ENCODE peak calls at places on chromosomes 11 and 22, in five cellular contexts. W is CD8-positive, alpha-beta memory T cell; A is lower lobe of right lung; R is Caco-2; L is uterus. E is an unnamed sample.
A peak's percentile ranks its signal among the peaks of the same experiment; 100 is the strongest.

GRCh38 chr11:113549611-113550061 is 74.4 kb upstream of the DRD2 start:
- DNase-seq in A (peak; percentile 56), W (no peak), L (no peak), R (no peak), E (no peak)

GRCh38 chr11:75174781-75175370 is 24.0 kb downstream of the SLCO2B1 start:
- DNase-seq in L (peak; percentile 63), A (peak; percentile 70), W (no peak), R (no peak), E (no peak)

GRCh38 chr11:28770806-28771205 is 662.6 kb downstream of the METTL15 start:
- DNase-seq in L (no peak), R (no peak), W (no peak), A (no peak), E (no peak)

GRCh38 chr22:46086577-46087335 is 63.6 kb upstream of the PPARA start:
- DNase-seq in W (no peak), L (peak; percentile 48), R (peak; percentile 29), A (peak; percentile 43), E (no peak)

GRCh38 chr11:3853935-3854659 is 1.4 kb upstream of the STIM1 start:
- DNase-seq in W (peak; percentile 76), L (peak; percentile 34), A (peak; percentile 57), R (no peak), E (no peak)

GRCh38 chr11:34619062-34619516 is 1.8 kb upstream of the EHF start:
- DNase-seq in L (no peak), A (no peak), R (no peak), W (no peak), E (no peak)

GRCh38 chr11:100681064-100681502 is 6.0 kb upstream of the ARHGAP42 start:
- DNase-seq in A (peak; percentile 79), L (peak; percentile 51), W (peak; percentile 21), R (peak; percentile 86), E (peak; percentile 61)

GRCh38 chr11:57514538-57515331 is 767 bp downstream of the SLC43A1 start:
- DNase-seq in L (peak; percentile 61), A (peak; percentile 78), W (peak; percentile 42), R (peak; percentile 54), E (no peak)

GRCh38 chr11:57320719-57321387 is 3.9 kb downstream of the TNKS1BP1 start:
- DNase-seq in W (no peak), L (no peak), A (no peak), R (no peak), E (no peak)

GRCh38 chr22:40423882-40424640 is 53.7 kb downstream of the SGSM3 start:
- DNase-seq in L (no peak), A (peak; percentile 21), W (no peak), R (no peak), E (no peak)

GRCh38 chr11:75479598-75479986 is 46.1 kb downstream of the GDPD5 start:
- DNase-seq in A (no peak), R (no peak), W (no peak), L (no peak), E (no peak)

GRCh38 chr22:32803020-32803758 is 1.7 kb downstream of the TIMP3 start:
- DNase-seq in W (no peak), A (no peak), L (peak; percentile 60), R (no peak), E (no peak)

GRCh38 chr11:120601566-120601965 is 90.0 kb downstream of the GRIK4 start:
- DNase-seq in L (no peak), R (no peak), A (no peak), W (no peak), E (no peak)

GRCh38 chr11:61092280-61092766 is 10.0 kb upstream of the CD5 start:
- DNase-seq in L (no peak), W (no peak), R (no peak), A (no peak), E (no peak)

GRCh38 chr11:10023202-10023601 is 270.8 kb downstream of the SBF2 start:
- DNase-seq in A (no peak), W (no peak), R (no peak), L (no peak), E (no peak)

GRCh38 chr11:67118059-67118766 is 850 bp upstream of the KDM2A start:
- DNase-seq in L (peak; percentile 51), W (peak; percentile 54), R (peak; percentile 70), A (peak; percentile 69), E (peak; percentile 33)

GRCh38 chr11:60143768-60144167 is 39.1 kb downstream of the MS4A6A start:
- DNase-seq in A (no peak), R (no peak), W (no peak), L (no peak), E (no peak)

GRCh38 chr22:22073769-22074561 is 91.4 kb upstream of the TOP3B start:
- DNase-seq in R (no peak), A (no peak), L (no peak), W (no peak), E (no peak)

GRCh38 chr22:22076361-22076760 is 93.8 kb upstream of the TOP3B start:
- DNase-seq in L (no peak), R (no peak), A (no peak), W (no peak), E (no peak)

GRCh38 chr22:22076937-22077703 is 94.5 kb upstream of the TOP3B start:
- DNase-seq in A (no peak), W (no peak), R (no peak), L (no peak), E (no peak)

GRCh38 chr22:22074634-22075381 is 92.2 kb upstream of the TOP3B start:
- DNase-seq in L (no peak), W (no peak), R (no peak), A (no peak), E (no peak)

GRCh38 chr22:22075382-22076163 is 93.0 kb upstream of the TOP3B start:
- DNase-seq in W (no peak), L (no peak), A (no peak), R (no peak), E (no peak)
- H3K27me3 ChIP-seq in W (peaks cover 4% of the 10 kb centered on the region), L (no peaks in the 10 kb centered on the region), A (peaks cover 9% of the 10 kb centered on the region), R (no peaks in the 10 kb centered on the region), E (peaks cover 14% of the 10 kb centered on the region)

DNA sequence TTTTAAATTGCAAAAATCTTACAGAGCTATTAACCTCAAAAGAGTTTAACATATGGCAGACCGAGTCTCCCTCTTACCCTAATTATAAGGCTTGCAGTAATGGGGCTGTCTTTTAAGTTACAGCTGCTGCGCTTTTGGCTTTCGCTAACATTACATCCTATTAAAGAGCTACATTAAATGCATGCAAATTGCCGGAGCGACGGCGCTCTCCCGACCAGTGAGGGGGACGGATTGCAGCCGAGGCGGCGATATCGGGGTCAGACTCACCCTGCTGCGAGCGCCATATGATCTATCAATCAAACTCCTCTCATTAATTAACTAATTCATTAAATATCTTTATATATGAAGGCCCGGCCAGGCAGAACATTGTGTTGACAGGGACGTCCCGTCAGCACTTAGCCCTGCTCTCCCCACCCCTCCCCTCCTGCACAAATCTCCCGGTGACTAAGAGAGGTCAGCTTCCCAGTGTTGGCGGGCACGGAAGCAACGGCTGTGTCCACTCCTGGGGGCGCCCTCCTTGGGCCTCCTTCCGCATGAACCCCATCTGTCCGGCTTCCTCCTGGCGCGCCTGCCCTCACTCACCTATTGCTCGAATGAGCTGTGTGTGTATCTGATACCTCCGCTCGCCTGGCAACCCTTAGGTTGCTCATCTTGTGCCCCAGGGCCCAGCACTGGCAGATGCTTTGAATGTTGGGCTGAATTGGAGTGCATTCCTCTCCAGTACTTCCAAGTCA is 156.0 kb upstream of the CADM1 start:
- DNase-seq in L (no peak), R (no peak), W (no peak), A (no peak), E (no peak)
- H3K27me3 ChIP-seq in L (no peaks in the 10 kb centered on the region), R (no peaks in the 10 kb centered on the region), W (no peaks in the 10 kb centered on the region), A (peaks cover 38% of the 10 kb centered on the region), E (peaks cover 32% of the 10 kb centered on the region)

GRCh38 chr11:107591446-107592236 is 694 bp downstream of the ELMOD1 start:
- DNase-seq in R (no peak), W (no peak), L (no peak), A (no peak), E (peak; percentile 33)

GRCh38 chr11:107591098-107591445 is at the start of gene ELMOD1:
- DNase-seq in W (peak; percentile 14), L (no peak), A (peak; percentile 62), R (peak; percentile 72), E (peak; percentile 42)

GRCh38 chr11:107592256-107592655 is 1.3 kb downstream of the ELMOD1 start:
- DNase-seq in W (no peak), L (no peak), R (no peak), A (no peak), E (no peak)

GRCh38 chr11:107592813-107593212 is 1.9 kb downstream of the ELMOD1 start:
- DNase-seq in A (no peak), R (no peak), L (no peak), W (no peak), E (no peak)

GRCh38 chr11:107593941-107594340 is 3.0 kb downstream of the ELMOD1 start:
- DNase-seq in A (no peak), L (no peak), R (no peak), W (no peak), E (no peak)
- H3K27me3 ChIP-seq in A (peaks cover 40% of the 10 kb centered on the region), L (no peaks in the 10 kb centered on the region), R (peaks cover 11% of the 10 kb centered on the region), W (peaks cover 25% of the 10 kb centered on the region), E (peaks cover 46% of the 10 kb centered on the region)

GRCh38 chr11:81887671-81888070 is 846.0 kb downstream of the FAM181B start:
- DNase-seq in R (no peak), L (no peak), A (no peak), W (no peak), E (no peak)
- H3K27me3 ChIP-seq in R (no peaks in the 10 kb centered on the region), L (no peaks in the 10 kb centered on the region), A (no peaks in the 10 kb centered on the region), W (no peaks in the 10 kb centered on the region), E (no peaks in the 10 kb centered on the region)

GRCh38 chr11:68687986-68688385 is 3.6 kb downstream of the GAL start:
- DNase-seq in W (no peak), A (no peak), R (peak; percentile 39), L (no peak), E (peak; percentile 1)
- H3K27me3 ChIP-seq in W (peaks cover 14% of the 10 kb centered on the region), A (peaks cover 39% of the 10 kb centered on the region), R (no peaks in the 10 kb centered on the region), L (peaks cover 12% of the 10 kb centered on the region), E (no peaks in the 10 kb centered on the region)

GRCh38 chr11:43601511-43601910 is 79.0 kb upstream of the HSD17B12 start:
- DNase-seq in W (no peak), L (no peak), A (no peak), R (no peak), E (no peak)

GRCh38 chr11:43602670-43603069 is 77.9 kb upstream of the HSD17B12 start:
- DNase-seq in R (no peak), A (no peak), L (no peak), W (no peak), E (no peak)
- H3K27me3 ChIP-seq in R (no peaks in the 10 kb centered on the region), A (peaks cover 20% of the 10 kb centered on the region), L (peaks cover 5% of the 10 kb centered on the region), W (no peaks in the 10 kb centered on the region), E (peaks cover 8% of the 10 kb centered on the region)

E was measured in HAP-1.